ENCODE peak calls at places on chromosomes 4 and X, in six cellular contexts. T, Z, V, G, Q and E are unnamed samples.

GRCh38 chrX:19017271-19017670 is 33.4 kb upstream of the PHKA2 start:
- DNase-seq in Q (no peak), V (no peak), G (peak), T (no peak), Z (no peak), E (no peak)

GRCh38 chr4:186948361-186949291 is 225.0 kb upstream of the FAT1 start:
- DNase-seq in T (no peak), Z (no peak), G (peak), V (no peak), Q (no peak), E (no peak)

GRCh38 chr4:108337923-108338322 is 169.2 kb upstream of the LEF1 start:
- DNase-seq in T (no peak), Z (no peak), G (no peak), V (no peak), Q (no peak), E (no peak)

GRCh38 chrX:41512394-41512793 is 65.3 kb downstream of the NYX start:
- DNase-seq in G (no peak), T (peak), Q (no peak), Z (no peak), V (no peak), E (peak)

GRCh38 chr4:40734497-40734896 is 15.3 kb upstream of the NSUN7 start:
- DNase-seq in Q (no peak), T (no peak), V (no peak), Z (no peak), G (no peak), E (no peak)

GRCh38 chr4:176340871-176341685 is 21.3 kb downstream of the SPCS3 start:
- DNase-seq in Z (peak), G (no peak), V (no peak), Q (no peak), T (peak), E (peak)

GRCh38 chr4:132530846-132531245 is 618.2 kb upstream of the PCDH10 start:
- DNase-seq in G (no peak), Q (no peak), T (no peak), V (no peak), Z (no peak), E (no peak)

GRCh38 chrX:34275710-34276109 is 143.6 kb upstream of the FAM47A start:
- DNase-seq in Q (no peak), V (no peak), Z (no peak), T (no peak), G (no peak), E (no peak)

GRCh38 chr4:2954358-2955185 is 8.6 kb downstream of the NOP14 start:
- DNase-seq in Z (peak), V (no peak), T (peak), Q (no peak), G (no peak), E (no peak)

GRCh38 chr4:112563431-112564200 is 47.6 kb upstream of the NEUROG2 start:
- DNase-seq in Z (no peak), T (no peak), G (no peak), V (no peak), Q (no peak), E (no peak)

GRCh38 chrX:65581661-65582339 is 47.2 kb upstream of the LAS1L start:
- DNase-seq in Q (no peak), Z (peak), V (no peak), G (peak), T (peak), E (peak)

GRCh38 chrX:154719132-154719675 is 31.7 kb downstream of the GAB3 start:
- DNase-seq in Z (peak), T (no peak), G (no peak), V (no peak), Q (no peak), E (peak)

GRCh38 chrX:47297874-47298273 is 65.1 kb downstream of the USP11 start:
- DNase-seq in T (no peak), G (peak), Q (peak), V (peak), Z (no peak), E (no peak)

GRCh38 chr4:76803522-76803921 is 94.4 kb downstream of the SOWAHB start:
- DNase-seq in T (no peak), Q (no peak), V (no peak), G (no peak), Z (no peak), E (no peak)

GRCh38 chrX:154918060-154918483 is 31.9 kb downstream of the F8A1 start:
- DNase-seq in T (peak), G (peak), Q (no peak), V (no peak), Z (peak), E (peak)

GRCh38 chrX:148500428-148501120 is at the start of gene AFF2:
- DNase-seq in T (peak), Z (peak), Q (peak), G (peak), V (peak), E (peak)

DNA sequence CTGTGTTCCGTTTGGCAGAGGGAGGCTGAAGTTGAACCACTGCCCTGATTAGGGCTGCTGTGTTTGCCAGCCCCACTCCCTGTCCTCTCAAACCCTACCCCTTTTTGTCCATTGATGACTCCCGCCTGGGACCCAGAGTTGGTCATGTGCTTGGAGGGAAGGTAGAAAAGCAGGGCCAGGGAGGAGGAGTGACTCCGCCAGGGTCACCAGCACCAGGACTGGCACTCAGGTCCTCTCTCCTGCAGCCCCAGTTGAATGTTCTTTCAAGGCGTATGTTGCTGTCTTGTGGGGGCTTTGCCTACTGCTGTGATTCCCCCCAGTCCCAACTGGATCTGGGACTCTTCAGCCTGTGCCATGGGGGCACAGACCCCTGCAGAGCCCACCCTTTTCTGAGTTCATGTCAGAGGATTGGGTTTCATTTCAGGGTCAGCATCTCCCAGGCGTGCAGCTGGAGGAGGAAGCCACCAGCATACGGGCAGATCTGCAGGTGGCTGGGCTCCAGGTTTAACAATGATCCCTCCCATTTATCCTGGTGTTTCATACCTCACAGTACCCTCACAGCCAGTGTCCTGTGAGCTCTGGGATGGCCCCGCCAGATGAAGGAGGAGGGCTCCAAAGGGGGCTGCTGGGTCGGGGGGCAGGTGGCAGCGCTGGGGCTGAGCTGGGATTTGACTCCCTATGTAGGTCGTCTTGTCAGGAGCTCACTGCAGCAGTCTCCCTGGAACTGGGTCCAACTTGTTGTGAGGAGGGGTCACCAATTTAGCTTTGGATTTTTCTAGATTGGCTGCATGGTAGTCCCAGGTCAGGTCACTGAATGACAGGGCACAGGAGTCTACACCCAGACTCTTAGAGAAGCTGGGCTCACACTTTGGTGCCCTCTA is 55.7 kb downstream of the MSX1 start:
- DNase-seq in Q (no peak), V (no peak), T (no peak), Z (no peak), G (no peak), E (no peak)
- H3K4me3 ChIP-seq in Q (no peak), V (no peak), T (no peak), Z (no peak), G (no peak), E (no peak)

DNA sequence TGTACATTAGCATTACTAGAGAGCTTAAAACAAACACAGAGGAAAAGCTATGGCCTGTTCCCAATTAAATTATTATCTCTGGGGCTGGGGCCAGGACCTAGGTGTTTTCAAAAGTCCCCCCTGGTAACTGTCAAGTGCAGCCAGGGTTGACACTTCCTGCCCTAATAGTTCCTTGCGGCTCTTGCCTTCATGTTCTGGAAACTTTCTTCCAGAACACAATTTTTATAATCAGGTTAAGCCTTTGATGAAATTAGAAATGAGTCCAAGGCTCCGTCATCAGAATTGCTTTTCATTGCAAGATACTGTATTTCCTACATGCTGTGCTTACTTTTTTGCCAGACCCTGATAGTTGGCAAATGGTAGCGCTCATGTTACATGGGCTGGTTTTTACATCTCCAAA is 229.6 kb downstream of the UNC5C start:
- DNase-seq in G (no peak), Z (no peak), Q (no peak), T (no peak), V (no peak), E (no peak)
- H3K4me3 ChIP-seq in G (no peak), Z (no peak), Q (no peak), T (no peak), V (no peak), E (no peak)

GRCh38 chrX:153477039-153477438 is 6.7 kb upstream of the HAUS7 start:
- DNase-seq in Q (no peak), V (no peak), G (no peak), T (no peak), Z (no peak), E (no peak)
- H3K4me3 ChIP-seq in Q (no peak), V (no peak), G (no peak), T (no peak), Z (no peak), E (no peak)

GRCh38 chr4:171599628-171600027 is 213.6 kb upstream of the GALNTL6 start:
- DNase-seq in G (no peak), T (no peak), V (no peak), Z (no peak), Q (no peak), E (no peak)
- H3K4me3 ChIP-seq in G (no peak), T (no peak), V (no peak), Z (no peak), Q (no peak), E (no peak)

GRCh38 chr4:95544433-95545103 is 4.2 kb downstream of the UNC5C start:
- DNase-seq in Z (no peak), G (no peak), T (no peak), Q (no peak), V (no peak), E (no peak)
- H3K4me3 ChIP-seq in Z (no peak), G (no peak), T (no peak), Q (no peak), V (no peak), E (no peak)

GRCh38 chr4:37968747-37969146 is 8.5 kb downstream of the PTTG2 start:
- DNase-seq in V (no peak), T (no peak), Q (no peak), G (no peak), Z (no peak), E (no peak)

GRCh38 chr4:37967749-37968148 is 7.6 kb downstream of the PTTG2 start:
- DNase-seq in Z (no peak), Q (no peak), T (no peak), G (no peak), V (no peak), E (no peak)

GRCh38 chr4:37970702-37971101 is 10.5 kb downstream of the PTTG2 start:
- DNase-seq in V (peak), G (peak), Z (peak), T (peak), Q (peak), E (peak)

GRCh38 chr4:37973481-37973880 is 13.3 kb downstream of the PTTG2 start:
- DNase-seq in V (no peak), T (no peak), Z (no peak), Q (no peak), G (no peak), E (no peak)

GRCh38 chr4:37971202-37971601 is 11.0 kb downstream of the PTTG2 start:
- DNase-seq in V (no peak), G (no peak), Q (no peak), Z (no peak), T (no peak), E (no peak)
- H3K4me3 ChIP-seq in V (no peak), G (no peak), Q (no peak), Z (no peak), T (no peak), E (no peak)

GRCh38 chr4:169279111-169279510 is 8.4 kb upstream of the SH3RF1 start:
- DNase-seq in T (no peak), G (no peak), V (no peak), Q (no peak), Z (no peak), E (no peak)

GRCh38 chr4:169286562-169287301 is 16.0 kb upstream of the SH3RF1 start:
- DNase-seq in T (no peak), Q (no peak), Z (no peak), G (no peak), V (no peak), E (no peak)

GRCh38 chr4:169283114-169283509 is 12.4 kb upstream of the SH3RF1 start:
- DNase-seq in Q (no peak), T (no peak), V (no peak), G (no peak), Z (no peak), E (no peak)

GRCh38 chr4:169278669-169279068 is 7.9 kb upstream of the SH3RF1 start:
- DNase-seq in T (no peak), G (no peak), Q (no peak), Z (no peak), V (no peak), E (no peak)

DNA sequence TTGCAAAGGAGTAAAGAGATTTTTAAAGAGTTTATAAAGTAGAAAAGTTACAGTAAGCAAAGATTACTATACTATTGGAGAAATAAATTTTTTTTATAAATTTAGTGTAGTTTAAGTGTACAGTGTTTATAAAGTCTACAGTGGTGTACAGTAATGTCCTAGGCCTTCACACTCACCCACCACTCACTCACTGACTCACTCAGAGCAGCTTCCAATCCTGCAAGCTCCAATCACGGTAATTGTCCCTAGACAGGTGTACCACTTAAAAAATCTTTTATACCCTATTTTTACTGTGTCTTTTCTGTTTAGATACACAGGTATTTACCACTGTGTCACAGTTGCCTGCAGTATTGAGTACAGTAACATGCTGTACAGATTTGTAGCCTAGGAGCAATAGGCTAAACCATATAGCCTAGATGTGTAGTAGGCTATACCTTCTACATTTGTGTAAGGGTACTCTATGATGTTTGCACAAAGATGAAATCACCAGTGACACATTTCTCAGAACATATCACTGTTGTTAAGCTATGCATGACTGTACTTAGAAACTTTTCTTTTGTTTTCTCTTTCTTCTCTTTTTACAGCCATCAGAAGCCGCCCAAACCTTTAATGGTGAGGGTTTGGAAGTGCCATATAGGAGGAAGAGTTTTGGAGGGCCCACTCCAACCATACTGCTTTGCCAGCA is 11.8 kb upstream of the SH3RF1 start:
- DNase-seq in V (no peak), Z (no peak), Q (no peak), T (no peak), G (no peak), E (no peak)
- H3K4me3 ChIP-seq in V (no peak), Z (no peak), Q (no peak), T (no peak), G (no peak), E (no peak)

GRCh38 chr4:189869236-189869635 is 71.4 kb upstream of the FRG1 start:
- DNase-seq in V (no peak), Z (no peak), Q (no peak), G (no peak), T (no peak), E (no peak)

GRCh38 chr4:189874591-189874990 is 66.1 kb upstream of the FRG1 start:
- DNase-seq in T (no peak), Z (no peak), G (no peak), V (no peak), Q (no peak), E (no peak)

GRCh38 chr4:189870835-189871234 is 69.8 kb upstream of the FRG1 start:
- DNase-seq in Q (no peak), V (no peak), Z (no peak), T (no peak), G (no peak), E (no peak)
- H3K4me3 ChIP-seq in Q (no peak), V (no peak), Z (no peak), T (no peak), G (no peak), E (no peak)

GRCh38 chr4:185500576-185500975 is 29.0 kb upstream of the CCDC110 start:
- DNase-seq in Q (no peak), Z (no peak), T (no peak), G (no peak), V (no peak), E (no peak)

GRCh38 chr4:185508162-185508561 is 27.1 kb downstream of the PDLIM3 start:
- DNase-seq in T (no peak), Z (no peak), G (no peak), V (no peak), Q (no peak), E (no peak)

GRCh38 chr4:185506422-185506821 is 28.9 kb downstream of the PDLIM3 start:
- DNase-seq in G (no peak), T (no peak), V (no peak), Z (no peak), Q (no peak), E (no peak)

GRCh38 chr4:185500035-185500434 is 28.5 kb upstream of the CCDC110 start:
- DNase-seq in V (no peak), T (no peak), Q (no peak), G (no peak), Z (no peak), E (no peak)

DNA sequence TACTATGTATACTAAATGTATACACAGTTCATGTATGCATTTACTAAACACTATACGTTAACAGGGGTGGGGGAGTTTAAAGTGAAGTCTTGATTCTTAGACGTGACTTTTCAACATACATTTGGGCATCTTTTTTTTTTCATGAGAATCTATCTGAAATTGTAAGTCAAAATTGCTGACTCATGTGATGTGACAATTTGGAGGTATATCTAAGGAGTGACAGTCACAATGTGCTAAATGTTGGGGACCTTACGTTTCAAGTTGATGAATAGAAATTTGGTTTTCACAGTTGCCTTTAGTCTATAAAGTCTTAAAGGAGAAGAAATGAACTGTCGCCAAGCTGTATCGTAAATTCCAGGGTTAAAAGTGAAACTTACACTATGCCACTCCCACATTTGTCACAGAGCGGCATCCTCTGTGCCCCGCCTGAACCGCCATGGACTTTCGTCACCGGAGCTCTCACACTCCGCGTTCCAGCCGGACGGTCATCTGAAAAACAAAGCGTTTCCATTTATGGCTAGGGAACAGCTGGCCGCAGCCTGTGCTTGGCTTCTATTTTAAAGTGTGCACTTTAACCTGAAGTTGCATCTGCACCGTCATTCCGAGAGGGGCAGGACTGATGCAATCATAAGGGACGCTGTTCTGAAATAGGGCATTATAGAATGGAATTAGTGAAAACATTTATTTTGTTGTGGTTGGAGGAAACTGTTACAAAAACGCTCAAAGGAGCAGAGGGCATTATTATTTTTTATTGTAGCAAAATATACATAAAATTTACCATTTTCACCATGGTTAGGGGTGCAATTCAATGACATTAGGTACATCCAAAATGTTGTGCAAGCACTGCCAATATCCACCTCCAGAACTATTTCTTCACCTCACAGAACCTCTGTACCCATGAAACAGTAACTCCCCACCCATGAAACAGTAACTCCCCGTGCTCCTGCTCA is 30.9 kb downstream of the PDLIM3 start:
- DNase-seq in G (peak), V (peak), Z (no peak), T (no peak), Q (peak), E (no peak)
- H3K4me3 ChIP-seq in G (no peak), V (no peak), Z (no peak), T (no peak), Q (no peak), E (no peak)